ENCODE peak calls at places on chromosomes 11 and 22, in five cellular contexts. P is mammary epithelial cell; J is psoas muscle; Z is upper lobe of right lung; F is CD8-positive, alpha-beta memory T cell. I is an unnamed sample.

GRCh38 chr11:112417339-112417738 is 156.7 kb upstream of the PLET1 start:
- DNase-seq in P (no peak), J (no peak), Z (no peak), F (no peak), I (no peak)

GRCh38 chr11:114846040-114846791 is 167.9 kb downstream of the NXPE2 start:
- DNase-seq in P (peak; percentile 6), J (peak; percentile 46), Z (no peak), F (no peak), I (peak; percentile 80)

GRCh38 chr22:17121235-17122195 is at the start of gene TMEM121B:
- DNase-seq in P (peak; percentile 44), J (peak; percentile 74), Z (peak; percentile 82), F (no peak), I (peak; percentile 36)

GRCh38 chr11:72676874-72677341 is 2.7 kb upstream of the PDE2A start:
- DNase-seq in P (peak; percentile 32), J (peak; percentile 67), Z (peak; percentile 82), F (peak; percentile 28), I (no peak)

GRCh38 chr11:96125400-96125799 is 201.5 kb upstream of the MTMR2 start:
- DNase-seq in P (no peak), J (no peak), Z (no peak), F (no peak), I (no peak)

GRCh38 chr11:20355221-20356219 is 8.0 kb upstream of the HTATIP2 start:
- DNase-seq in P (peak; percentile 42), J (no peak), Z (no peak), F (peak; percentile 12), I (no peak)

GRCh38 chr11:81869337-81870065 is 864.2 kb downstream of the FAM181B start:
- DNase-seq in P (peak; percentile 82), J (no peak), Z (no peak), F (peak; percentile 87), I (no peak)

GRCh38 chr11:116217006-116217405 is 555.8 kb downstream of the BUD13 start:
- DNase-seq in P (peak; percentile 8), J (no peak), Z (peak; percentile 80), F (no peak), I (no peak)

GRCh38 chr11:36391062-36391461 is 95.0 kb downstream of the PRR5L start:
- DNase-seq in P (no peak), J (no peak), Z (no peak), F (no peak), I (no peak)

GRCh38 chr11:122690801-122691649 is 35.5 kb downstream of the UBASH3B start:
- DNase-seq in P (no peak), J (no peak), Z (no peak), F (no peak), I (no peak)

GRCh38 chr11:65208785-65209710 is 27.3 kb downstream of the CAPN1 start:
- DNase-seq in P (no peak), J (no peak), Z (no peak), F (no peak), I (no peak)

GRCh38 chr11:6596237-6596877 is 7.1 kb downstream of the RRP8 start:
- DNase-seq in P (no peak), J (no peak), Z (no peak), F (no peak), I (no peak)

GRCh38 chr11:110081462-110082233 is 11.5 kb upstream of the ZC3H12C start:
- DNase-seq in P (peak; percentile 95), J (no peak), Z (no peak), F (no peak), I (no peak)

GRCh38 chr11:75509201-75509600 is 16.5 kb downstream of the GDPD5 start:
- DNase-seq in P (no peak), J (no peak), Z (no peak), F (no peak), I (no peak)
- H3K4me1 ChIP-seq in P (no peaks in the 10 kb centered on the region), J (peaks cover 33% of the 10 kb centered on the region), Z (peaks cover 4% of the 10 kb centered on the region), F (peaks cover 31% of the 10 kb centered on the region), I (peaks cover 45% of the 10 kb centered on the region)

DNA sequence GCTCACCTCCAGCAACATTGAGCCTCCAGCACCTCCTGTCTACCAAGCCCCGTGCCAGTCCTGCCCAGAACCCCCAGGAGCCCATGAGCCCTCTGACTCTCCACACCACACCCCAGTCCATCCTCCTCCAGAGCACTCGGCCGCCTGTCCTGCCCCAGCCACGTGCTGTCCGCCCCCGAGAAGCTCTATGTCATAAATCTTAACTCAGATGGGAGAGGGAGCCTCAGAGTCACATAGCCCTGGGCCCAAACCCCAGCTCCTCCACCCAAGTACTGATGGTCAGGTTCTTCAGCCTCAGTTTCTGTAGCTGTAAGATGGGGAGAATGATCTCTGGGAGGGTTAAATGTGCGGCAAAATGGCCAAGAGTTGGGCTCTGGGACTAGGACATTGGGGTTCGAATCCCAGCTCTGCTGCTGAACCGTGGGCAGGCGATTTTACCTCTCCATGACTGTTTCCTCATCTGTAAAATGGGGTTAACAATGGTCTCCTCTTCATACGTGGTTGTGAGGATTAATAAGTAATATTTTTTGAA is 27.8 kb downstream of the CYTH4 start:
- DNase-seq in P (peak; percentile 58), J (no peak), Z (no peak), F (no peak), I (no peak)
- H3K4me1 ChIP-seq in P (peaks cover 69% of the 10 kb centered on the region), J (peaks cover 4% of the 10 kb centered on the region), Z (peaks cover 55% of the 10 kb centered on the region), F (peaks cover 72% of the 10 kb centered on the region), I (no peaks in the 10 kb centered on the region)

GRCh38 chr22:25833091-25833490 is 91.1 kb downstream of the MYO18B start:
- DNase-seq in P (no peak), J (peak; percentile 20), Z (no peak), F (no peak), I (no peak)

GRCh38 chr22:25829237-25829636 is 87.2 kb downstream of the MYO18B start:
- DNase-seq in P (peak; percentile 91), J (no peak), Z (no peak), F (no peak), I (no peak)

GRCh38 chr22:25827415-25827814 is 85.4 kb downstream of the MYO18B start:
- DNase-seq in P (no peak), J (no peak), Z (no peak), F (no peak), I (no peak)

GRCh38 chr22:25828422-25828821 is 86.4 kb downstream of the MYO18B start:
- DNase-seq in P (no peak), J (no peak), Z (no peak), F (no peak), I (no peak)

DNA sequence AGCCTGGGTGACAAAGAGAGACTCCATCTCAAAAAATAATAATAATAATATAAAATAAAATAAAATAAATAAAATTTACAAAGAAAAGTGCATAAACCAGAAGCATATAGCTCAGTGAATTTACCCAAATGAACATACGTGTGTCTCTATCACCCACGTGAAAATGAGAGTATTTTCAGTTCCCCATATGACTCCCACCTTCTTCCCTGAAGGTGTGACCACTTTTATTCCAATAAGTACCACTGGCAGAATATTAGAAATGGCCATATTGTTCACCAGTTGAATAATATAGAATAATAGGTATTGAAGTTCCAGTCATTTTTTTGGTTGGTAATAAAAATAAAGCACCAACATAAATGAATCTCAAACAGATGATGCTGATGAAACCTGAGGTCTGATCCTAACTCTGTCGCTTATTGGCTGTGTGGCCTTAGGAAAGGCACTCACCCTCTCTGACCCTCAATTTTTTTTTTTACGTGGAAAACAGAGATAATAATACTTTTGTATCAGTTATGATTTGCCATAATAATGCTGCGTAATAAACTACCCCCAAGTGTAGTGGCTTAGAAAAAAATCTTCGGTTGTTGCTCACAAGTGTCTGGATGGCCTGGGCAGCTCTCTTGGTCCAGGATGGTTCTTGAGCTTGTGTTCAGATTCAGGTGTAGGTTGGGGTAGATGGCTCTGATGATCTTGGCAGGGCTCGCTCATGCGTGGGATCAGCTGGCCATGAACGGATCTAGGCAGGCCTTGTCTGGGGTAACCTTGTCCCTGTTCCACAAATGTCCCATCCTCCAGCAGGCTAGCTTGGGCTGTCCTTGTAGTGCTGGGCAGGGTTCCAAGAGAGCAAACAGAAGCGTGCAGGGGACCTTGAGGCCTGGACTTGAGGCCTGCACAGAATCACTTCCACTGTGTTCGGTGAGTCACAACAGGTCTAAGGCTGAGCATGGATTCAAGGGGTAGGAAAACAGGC is 88.1 kb downstream of the MYO18B start:
- DNase-seq in P (no peak), J (no peak), Z (no peak), F (no peak), I (no peak)
- H3K4me1 ChIP-seq in P (peaks cover 5% of the 10 kb centered on the region), J (peaks cover 15% of the 10 kb centered on the region), Z (no peaks in the 10 kb centered on the region), F (no peaks in the 10 kb centered on the region), I (peaks cover 3% of the 10 kb centered on the region)

DNA sequence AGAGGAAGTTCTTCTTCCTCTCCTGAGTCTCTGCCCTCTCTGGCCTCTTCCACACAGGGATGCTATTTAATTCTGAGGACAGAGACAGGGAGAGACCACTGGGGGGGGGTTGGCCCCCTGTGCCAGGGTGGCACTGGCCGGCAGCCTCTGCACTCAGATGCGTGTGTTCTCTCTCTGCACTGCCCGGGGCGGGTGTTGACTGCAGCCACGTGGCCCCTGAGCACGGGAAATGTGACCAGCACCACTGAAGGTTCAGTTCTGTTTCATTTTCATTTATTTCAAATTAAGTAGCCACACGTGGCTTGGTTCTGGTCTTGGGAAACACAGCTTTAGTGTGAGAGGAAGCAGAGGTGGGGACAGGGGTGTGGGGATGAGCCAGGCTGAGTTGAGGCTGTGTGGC is 171.1 kb downstream of the TBC1D22A start:
- DNase-seq in P (no peak), J (no peak), Z (no peak), F (no peak), I (no peak)
- H3K4me1 ChIP-seq in P (peaks cover 15% of the 10 kb centered on the region), J (peaks cover 23% of the 10 kb centered on the region), Z (peaks cover 26% of the 10 kb centered on the region), F (no peaks in the 10 kb centered on the region), I (peaks cover 23% of the 10 kb centered on the region)

GRCh38 chr11:45930031-45930794 is 7.8 kb downstream of the LARGE2 start:
- DNase-seq in P (peak; percentile 36), J (no peak), Z (peak; percentile 73), F (peak; percentile 31), I (no peak)

GRCh38 chr11:45932217-45932616 is 9.8 kb downstream of the LARGE2 start:
- DNase-seq in P (no peak), J (no peak), Z (no peak), F (no peak), I (no peak)

GRCh38 chr11:45933131-45933821 is 10.8 kb downstream of the LARGE2 start:
- DNase-seq in P (peak; percentile 40), J (no peak), Z (peak; percentile 32), F (no peak), I (no peak)

GRCh38 chr11:45930951-45931563 is 8.6 kb downstream of the LARGE2 start:
- DNase-seq in P (peak; percentile 97), J (no peak), Z (peak; percentile 31), F (no peak), I (no peak)

GRCh38 chr11:45931739-45932138 is 9.3 kb downstream of the LARGE2 start:
- DNase-seq in P (peak; percentile 39), J (no peak), Z (peak; percentile 54), F (no peak), I (no peak)
- H3K4me1 ChIP-seq in P (peaks cover 72% of the 10 kb centered on the region), J (peaks cover 5% of the 10 kb centered on the region), Z (peaks cover 10% of the 10 kb centered on the region), F (peaks cover 26% of the 10 kb centered on the region), I (peaks cover 3% of the 10 kb centered on the region)